ENCODE peak calls at places on chromosome 22, in five cellular contexts. B is testis, O is gastrocnemius medialis, Y is upper lobe of right lung, T is heart left ventricle. D is an unnamed sample.

GRCh38 chr22:44523981-44524759 is 26.1 kb upstream of the RTL6 start:
- DNase-seq in Y (no peak), B (peak; percentile 13), O (no peak), T (peak; percentile 62), D (no peak)

GRCh38 chr22:20213833-20214708 is 54.0 kb downstream of the RTN4R start:
- DNase-seq in Y (no peak), O (no peak), T (no peak), B (no peak), D (no peak)

GRCh38 chr22:19991645-19992451 is 24.8 kb downstream of the ARVCF start:
- DNase-seq in O (no peak), B (no peak), Y (no peak), T (no peak), D (no peak)

GRCh38 chr22:20650294-20651207 is 123.4 kb upstream of the SERPIND1 start:
- DNase-seq in T (no peak), Y (no peak), B (peak; percentile 10), O (no peak), D (no peak)

GRCh38 chr22:46576556-46577351 is 39.3 kb upstream of the CELSR1 start:
- DNase-seq in O (no peak), T (peak; percentile 50), B (peak; percentile 69), Y (peak; percentile 81), D (peak; percentile 65)

GRCh38 chr22:30408388-30409101 is 11.7 kb downstream of the SEC14L2 start:
- DNase-seq in O (peak; percentile 18), Y (no peak), T (no peak), B (no peak), D (no peak)

GRCh38 chr22:39314251-39314971 is 5.0 kb downstream of the RPL3 start:
- DNase-seq in Y (no peak), B (peak; percentile 73), T (peak; percentile 19), O (no peak), D (no peak)

GRCh38 chr22:20268350-20269012 is 363 bp upstream of the RTN4R start:
- DNase-seq in B (peak; percentile 47), O (no peak), T (peak; percentile 54), Y (peak; percentile 85), D (peak; percentile 41)

GRCh38 chr22:18005201-18005926 is 19.0 kb downstream of the MICAL3 start:
- DNase-seq in T (no peak), B (peak; percentile 66), O (no peak), Y (no peak), D (no peak)

GRCh38 chr22:30080805-30081204 is 541 bp downstream of the HORMAD2 start:
- DNase-seq in O (no peak), Y (no peak), T (no peak), B (no peak), D (no peak)

DNA sequence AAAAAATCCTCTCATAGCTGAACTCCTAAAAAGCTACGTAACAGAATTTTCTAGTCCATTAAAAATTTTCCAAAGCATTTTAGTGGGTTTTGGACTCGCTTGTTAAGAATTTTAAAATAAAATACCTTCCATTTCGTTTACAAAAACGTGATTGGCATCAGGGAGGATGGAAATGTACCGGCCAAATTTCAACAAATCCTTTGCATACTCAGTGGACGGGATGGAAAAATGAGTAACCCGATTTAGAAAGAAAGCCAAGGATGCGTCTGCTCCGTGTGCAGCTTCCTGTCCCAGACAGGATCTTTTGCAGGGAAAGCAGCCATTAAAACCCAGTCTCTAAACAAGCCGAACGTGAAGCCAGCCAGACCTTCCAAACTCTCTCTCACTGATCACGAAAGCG is 15.6 kb downstream of the TMEM184B start:
- DNase-seq in T (no peak), Y (no peak), B (no peak), O (no peak), D (no peak)
- H3K4me1 ChIP-seq in T (peaks cover 63% of the 10 kb centered on the region), Y (peaks cover 50% of the 10 kb centered on the region), B (peaks cover 8% of the 10 kb centered on the region), O (peaks cover 72% of the 10 kb centered on the region), D (no peaks in the 10 kb centered on the region)

GRCh38 chr22:42364641-42365336 is 67.4 kb downstream of the NFAM1 start:
- DNase-seq in T (peak; percentile 44), B (no peak), O (no peak), Y (no peak), D (no peak)
- H3K4me3 ChIP-seq in T (no peak overlapping the region), B (no peak overlapping the region), O (no peak overlapping the region), Y (no peak overlapping the region), D (no peak overlapping the region)

GRCh38 chr22:43135565-43135964 is 7.6 kb downstream of the MCAT start:
- DNase-seq in B (no peak), Y (no peak), O (no peak), T (no peak), D (no peak)
- H3K27ac ChIP-seq in B (no peak overlapping the region), Y (no peak overlapping the region), O (no peak overlapping the region), T (no peak overlapping the region), D (no peak overlapping the region)

DNA sequence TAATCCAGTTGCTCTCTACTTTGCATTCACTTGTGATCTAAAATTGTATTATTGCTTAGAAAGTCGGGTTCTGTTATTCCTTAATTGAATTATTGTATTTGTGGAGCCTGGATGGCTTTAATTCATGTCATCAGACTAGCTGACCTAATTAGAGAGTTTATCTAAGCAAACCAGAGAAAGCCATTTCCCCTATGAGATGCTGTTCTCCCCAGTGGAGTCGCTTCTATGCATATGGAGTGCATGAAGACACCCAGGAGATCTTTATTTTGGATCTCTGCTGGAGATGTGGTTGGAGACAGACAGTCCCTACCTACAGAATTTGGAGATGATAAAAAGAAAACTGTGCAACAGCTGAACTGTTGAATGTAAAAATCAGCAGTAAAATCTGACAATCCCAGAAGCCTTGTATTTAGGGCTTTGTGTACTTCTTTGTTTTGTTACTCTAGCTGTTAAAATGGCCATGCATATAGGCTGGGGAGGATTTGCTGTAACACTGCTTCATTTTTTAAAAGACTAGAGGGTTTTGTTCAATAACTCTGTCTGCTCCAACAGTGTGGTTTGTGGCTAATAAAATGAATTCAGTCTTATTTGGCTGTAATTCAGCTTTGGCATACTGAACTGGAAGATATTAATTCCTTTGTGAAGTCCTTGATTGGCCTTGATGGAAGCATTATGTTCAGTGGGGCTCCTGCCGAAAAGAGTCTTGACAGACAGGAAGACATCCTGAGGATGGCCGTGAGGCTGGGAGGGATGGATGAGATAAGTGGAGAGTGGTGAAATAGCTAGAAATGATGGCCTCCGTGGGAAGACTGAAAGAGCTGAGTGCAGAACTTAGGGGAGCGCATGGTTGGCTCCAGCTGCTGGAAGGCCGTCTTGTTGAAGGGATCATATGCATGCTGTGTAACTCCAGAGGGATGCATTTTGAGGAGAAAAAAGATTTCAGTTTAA is 45.0 kb upstream of the MYO18B start:
- DNase-seq in B (no peak), O (no peak), T (no peak), Y (no peak), D (no peak)
- H3K4me1 ChIP-seq in B (no peaks in the 10 kb centered on the region), O (peaks cover 22% of the 10 kb centered on the region), T (peaks cover 12% of the 10 kb centered on the region), Y (no peaks in the 10 kb centered on the region), D (no peaks in the 10 kb centered on the region)

GRCh38 chr22:22787151-22787550 is 100.5 kb upstream of the IGLL5 start:
- DNase-seq in T (no peak), B (no peak), Y (no peak), O (no peak), D (no peak)
- H3K4me3 ChIP-seq in T (no peak overlapping the region), B (no peak overlapping the region), Y (no peak overlapping the region), O (no peak overlapping the region), D (no peak overlapping the region)

DNA sequence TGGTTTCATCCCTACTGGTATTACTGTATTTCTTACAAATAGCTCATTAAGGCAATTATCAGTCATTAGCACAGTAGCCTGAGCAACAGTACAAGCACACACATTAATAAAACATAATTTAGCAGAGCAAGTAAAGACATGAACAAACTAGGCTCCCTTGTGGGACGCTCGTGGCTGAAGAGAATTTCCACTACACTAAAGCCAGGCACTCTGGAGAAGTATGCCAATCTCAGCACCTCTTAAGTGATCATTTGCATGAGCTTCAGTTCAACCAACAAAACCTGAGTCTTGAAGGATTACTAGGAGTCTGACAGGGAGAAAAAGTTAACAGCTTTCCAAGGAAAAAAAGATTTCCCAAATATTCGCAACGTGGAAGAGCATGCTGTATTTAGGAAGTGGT is 109.1 kb downstream of the LARGE1 start:
- DNase-seq in Y (no peak), O (no peak), B (no peak), T (no peak), D (no peak)
- H3K27ac ChIP-seq in Y (no peak overlapping the region), O (peak overlapping the region; percentile 10), B (no peak overlapping the region), T (peak overlapping the region; percentile 46), D (no peak overlapping the region)